ENCODE peak calls at places on chromosome 2, in six cellular contexts. B, C, P, N, X and T are unnamed samples.

GRCh38 chr2:176583530-176584101 is 314.4 kb downstream of the MTX2 start:
- DNase-seq in N (no peak), P (no peak), C (peak; percentile 56), X (no peak), B (no peak), T (peak; percentile 96)

GRCh38 chr2:223041527-223042109 is 10.4 kb upstream of the KCNE4 start:
- DNase-seq in C (peak; percentile 93), B (peak; percentile 88), N (peak; percentile 74), X (no peak), P (peak; percentile 86), T (peak; percentile 92)

GRCh38 chr2:241237047-241237446 is 48.6 kb downstream of the ANO7 start:
- DNase-seq in B (peak; percentile 29), C (no peak), X (peak; percentile 36), P (no peak), N (no peak), T (no peak)

GRCh38 chr2:31286961-31287550 is 53.1 kb downstream of the EHD3 start:
- DNase-seq in P (no peak), X (no peak), C (no peak), B (no peak), N (no peak), T (peak; percentile 11)

GRCh38 chr2:102358496-102358895 is 2.9 kb downstream of the IL18R1 start:
- DNase-seq in C (no peak), B (no peak), P (no peak), X (no peak), N (no peak), T (no peak)

GRCh38 chr2:186183406-186183805 is 302.7 kb upstream of the ZC3H15 start:
- DNase-seq in P (no peak), X (no peak), N (no peak), C (no peak), B (no peak), T (no peak)

GRCh38 chr2:239814917-239815637 is 210.1 kb downstream of the NDUFA10 start:
- DNase-seq in X (no peak), C (no peak), B (peak; percentile 92), P (peak; percentile 59), N (no peak), T (no peak)

GRCh38 chr2:133755515-133756311 is 187.4 kb upstream of the NCKAP5 start:
- DNase-seq in P (peak; percentile 62), C (no peak), N (no peak), X (no peak), B (peak; percentile 73), T (peak; percentile 94)

GRCh38 chr2:40028792-40029488 is 249.9 kb upstream of the THUMPD2 start:
- DNase-seq in B (no peak), C (no peak), X (no peak), P (no peak), N (no peak), T (no peak)

GRCh38 chr2:239255643-239256042 is 145.2 kb downstream of the HDAC4 start:
- DNase-seq in X (peak; percentile 16), N (no peak), P (no peak), C (no peak), B (no peak), T (no peak)

GRCh38 chr2:9473308-9473984 is 905 bp upstream of the IAH1 start:
- DNase-seq in X (no peak), B (no peak), P (peak; percentile 55), N (peak; percentile 52), C (peak; percentile 52), T (no peak)

GRCh38 chr2:96241227-96241626 is 24.6 kb downstream of the TMEM127 start:
- DNase-seq in X (no peak), P (no peak), B (peak; percentile 29), C (no peak), N (no peak), T (no peak)

GRCh38 chr2:65612654-65613053 is 180.3 kb upstream of the SPRED2 start:
- DNase-seq in N (no peak), P (no peak), C (peak; percentile 24), B (no peak), X (no peak), T (no peak)

GRCh38 chr2:38666578-38666926 is 638 bp downstream of the GALM start:
- DNase-seq in N (peak; percentile 44), B (no peak), P (peak; percentile 23), X (no peak), C (no peak), T (no peak)

GRCh38 chr2:9263388-9263787 is 56.8 kb downstream of the ASAP2 start:
- DNase-seq in B (no peak), X (no peak), P (peak; percentile 42), N (no peak), C (no peak), T (peak; percentile 62)

GRCh38 chr2:25341031-25341727 is 546 bp downstream of the DNMT3A start:
- DNase-seq in C (no peak), B (no peak), P (peak; percentile 38), X (no peak), N (peak; percentile 34), T (no peak)

GRCh38 chr2:112194480-112194879 is 56.3 kb downstream of the FBLN7 start:
- DNase-seq in N (no peak), C (no peak), B (no peak), P (no peak), X (no peak), T (no peak)

GRCh38 chr2:178322068-178322467 is 127.8 kb downstream of the OSBPL6 start:
- DNase-seq in X (no peak), B (no peak), P (no peak), C (no peak), N (no peak), T (peak; percentile 60)

GRCh38 chr2:172416447-172417058 is 10.8 kb upstream of the ITGA6 start:
- DNase-seq in X (no peak), P (no peak), C (no peak), N (no peak), B (no peak), T (no peak)

GRCh38 chr2:33706410-33706809 is 107.3 kb upstream of the FAM98A start:
- DNase-seq in N (no peak), X (no peak), B (no peak), P (no peak), C (no peak), T (no peak)

GRCh38 chr2:111029135-111029927 is 91.4 kb upstream of the BCL2L11 start:
- DNase-seq in P (peak; percentile 8), C (peak; percentile 30), B (no peak), N (peak; percentile 25), X (no peak), T (no peak)
- TF ChIP-seq POLR2A in P (no peak), C (no peak), B (no peak), N (no peak), X (no peak), T (no peak)

GRCh38 chr2:67318014-67318413 is 79.1 kb upstream of the ETAA1 start:
- DNase-seq in P (no peak), N (no peak), X (no peak), B (no peak), C (no peak), T (no peak)

GRCh38 chr2:67318966-67319590 is 78.1 kb upstream of the ETAA1 start:
- DNase-seq in C (no peak), P (no peak), N (no peak), B (no peak), X (no peak), T (no peak)

GRCh38 chr2:67323209-67323991 is 73.7 kb upstream of the ETAA1 start:
- DNase-seq in X (no peak), B (no peak), P (no peak), C (no peak), N (no peak), T (no peak)

DNA sequence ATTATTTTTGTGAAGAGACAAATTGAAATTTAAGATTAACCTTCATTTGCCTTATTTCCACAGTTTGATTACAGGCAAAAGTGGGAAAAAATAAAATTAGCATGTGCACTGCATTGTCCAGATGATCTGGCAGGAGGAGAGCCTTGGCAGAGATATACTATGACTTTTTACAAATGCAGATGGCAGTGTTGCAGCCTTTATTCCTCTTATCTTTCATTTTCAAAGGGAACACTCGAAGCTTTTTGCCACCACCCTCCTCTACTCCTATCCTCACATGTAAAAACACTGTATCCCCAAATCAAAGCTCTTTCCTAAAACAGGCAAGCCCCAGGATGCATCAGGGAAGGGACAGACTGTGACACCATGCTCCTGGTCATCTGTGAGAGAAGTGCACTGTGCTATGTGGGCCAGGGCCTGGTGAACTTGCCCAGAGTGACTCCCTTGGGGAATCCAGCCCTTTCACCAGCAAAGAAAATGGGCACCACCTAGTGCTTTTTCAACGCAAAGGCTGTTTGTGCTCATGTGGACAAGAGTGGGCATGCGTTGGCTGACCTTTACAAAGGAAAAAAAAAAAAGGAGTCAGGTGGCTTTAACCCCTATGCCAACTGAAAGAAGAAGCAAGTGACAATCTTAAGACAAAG is 74.7 kb upstream of the ETAA1 start:
- DNase-seq in X (no peak), C (peak; percentile 83), N (no peak), B (peak; percentile 81), P (peak; percentile 27), T (peak; percentile 28)
- TF ChIP-seq CTCF in X (no peak), C (peak; percentile 78), N (no peak), B (peak; percentile 51), P (peak; percentile 40), T (no peak)

GRCh38 chr2:3651686-3652516 is 6.1 kb upstream of the ALLC start:
- DNase-seq in X (no peak), C (no peak), B (no peak), P (peak; percentile 12), N (peak; percentile 62), T (peak; percentile 19)
- TF ChIP-seq POLR2A in X (no peak), C (no peak), B (no peak), P (no peak), N (no peak), T (no peak)

GRCh38 chr2:203814661-203815540 is 52.7 kb upstream of the CTLA4 start:
- DNase-seq in N (peak; percentile 54), C (peak; percentile 76), P (peak; percentile 47), X (peak; percentile 61), B (peak; percentile 72), T (peak; percentile 78)

GRCh38 chr2:203817147-203817546 is 50.4 kb upstream of the CTLA4 start:
- DNase-seq in X (no peak), P (no peak), C (no peak), B (no peak), N (no peak), T (no peak)

GRCh38 chr2:203812294-203813221 is 55.0 kb upstream of the CTLA4 start:
- DNase-seq in B (no peak), N (no peak), C (no peak), P (no peak), X (no peak), T (no peak)

GRCh38 chr2:203813684-203814083 is 53.9 kb upstream of the CTLA4 start:
- DNase-seq in X (no peak), P (no peak), C (no peak), N (no peak), B (no peak), T (no peak)

GRCh38 chr2:203815541-203815898 is 52.1 kb upstream of the CTLA4 start:
- DNase-seq in P (no peak), B (no peak), N (no peak), C (no peak), X (no peak), T (no peak)
- TF ChIP-seq CTCF in P (no peak), B (no peak), N (no peak), C (no peak), X (no peak), T (no peak)